ENCODE peak calls at places on chromosomes 13 and 19, in seven cellular contexts. J, K, O, M, S, Q and R are unnamed samples.

GRCh38 chr19:35648017-35648961 is at the start of gene COX6B1:
- DNase-seq in J (peak; percentile 96), K (peak; percentile 82), O (peak; percentile 94), M (peak; percentile 97), S (peak; percentile 94), Q (peak; percentile 94), R (peak; percentile 94)

GRCh38 chr19:16233836-16234551 is 36.3 kb downstream of the AP1M1 start:
- DNase-seq in J (no peak), K (no peak), O (no peak), M (no peak), S (no peak), Q (no peak), R (peak; percentile 27)

GRCh38 chr19:41341669-41342490 is 11.8 kb downstream of the TGFB1 start:
- DNase-seq in J (no peak), K (no peak), O (no peak), M (no peak), S (no peak), Q (no peak), R (no peak)

GRCh38 chr13:67278230-67278629 is 48.1 kb upstream of the PCDH9 start:
- DNase-seq in J (peak; percentile 85), K (no peak), O (no peak), M (no peak), S (no peak), Q (no peak), R (no peak)

GRCh38 chr13:106619688-106620555 is 52.0 kb upstream of the ARGLU1 start:
- DNase-seq in J (peak; percentile 69), K (no peak), O (peak; percentile 44), M (peak; percentile 40), S (peak; percentile 51), Q (peak; percentile 17), R (peak; percentile 63)

GRCh38 chr13:99577934-99578917 is 77.0 kb downstream of the TM9SF2 start:
- DNase-seq in J (no peak), K (no peak), O (no peak), M (peak; percentile 47), S (peak; percentile 64), Q (no peak), R (peak; percentile 24)

GRCh38 chr19:44111910-44112463 is 1.2 kb upstream of the ZNF225 start:
- DNase-seq in J (peak; percentile 92), K (no peak), O (no peak), M (no peak), S (no peak), Q (no peak), R (peak; percentile 20)

GRCh38 chr13:22893149-22893548 is 287.6 kb upstream of the SGCG start:
- DNase-seq in J (no peak), K (no peak), O (no peak), M (no peak), S (no peak), Q (no peak), R (no peak)

GRCh38 chr19:48506138-48506733 is 5.4 kb downstream of the LMTK3 start:
- DNase-seq in J (peak; percentile 47), K (no peak), O (no peak), M (peak; percentile 48), S (no peak), Q (no peak), R (peak; percentile 93)

GRCh38 chr13:31201341-31202024 is 1.7 kb downstream of the B3GLCT start:
- DNase-seq in J (peak; percentile 59), K (no peak), O (no peak), M (no peak), S (peak; percentile 52), Q (no peak), R (peak; percentile 16)

GRCh38 chr19:47848871-47849473 is 10.1 kb upstream of the TPRX2 start:
- DNase-seq in J (no peak), K (no peak), O (peak; percentile 57), M (peak; percentile 15), S (no peak), Q (peak; percentile 19), R (peak; percentile 90)

GRCh38 chr19:3024509-3024869 is 4.6 kb downstream of the TLE2 start:
- DNase-seq in J (no peak), K (no peak), O (no peak), M (no peak), S (no peak), Q (no peak), R (no peak)

GRCh38 chr13:91572944-91573535 is 174.6 kb downstream of the GPC5 start:
- DNase-seq in J (peak; percentile 34), K (no peak), O (no peak), M (no peak), S (no peak), Q (no peak), R (no peak)

GRCh38 chr19:944663-945241 is 18.9 kb downstream of the ARID3A start:
- DNase-seq in J (no peak), K (no peak), O (no peak), M (no peak), S (no peak), Q (no peak), R (no peak)

GRCh38 chr19:28465317-28466086 is 747.4 kb downstream of the UQCRFS1 start:
- DNase-seq in J (no peak), K (no peak), O (no peak), M (no peak), S (no peak), Q (no peak), R (no peak)

GRCh38 chr13:51240178-51240577 is 18.0 kb downstream of the FAM124A start:
- DNase-seq in J (no peak), K (no peak), O (no peak), M (no peak), S (no peak), Q (no peak), R (no peak)

GRCh38 chr19:18202759-18203407 is 959 bp downstream of the RAB3A start:
- DNase-seq in J (no peak), K (no peak), O (no peak), M (no peak), S (peak; percentile 64), Q (no peak), R (peak; percentile 48)

GRCh38 chr19:46416077-46416709 is 2.8 kb upstream of the CCDC8 start:
- DNase-seq in J (peak; percentile 75), K (no peak), O (peak; percentile 40), M (peak; percentile 59), S (peak; percentile 96), Q (peak; percentile 36), R (peak; percentile 89)

GRCh38 chr19:2726160-2726855 is 5.1 kb upstream of the DIRAS1 start:
- DNase-seq in J (no peak), K (no peak), O (no peak), M (no peak), S (no peak), Q (no peak), R (no peak)

GRCh38 chr19:35908010-35908441 is at the start of gene TYROBP:
- DNase-seq in J (no peak), K (no peak), O (no peak), M (no peak), S (no peak), Q (no peak), R (peak; percentile 67)

GRCh38 chr19:752652-753517 is 2.0 kb downstream of the MISP start:
- DNase-seq in J (peak; percentile 90), K (no peak), O (peak; percentile 89), M (peak; percentile 92), S (peak; percentile 76), Q (no peak), R (peak; percentile 51)

GRCh38 chr13:52713894-52714293 is 25.7 kb downstream of the CNMD start:
- DNase-seq in J (no peak), K (no peak), O (no peak), M (no peak), S (no peak), Q (no peak), R (peak; percentile 60)

GRCh38 chr13:109576331-109576813 is 210.0 kb downstream of the IRS2 start:
- DNase-seq in J (no peak), K (no peak), O (no peak), M (no peak), S (no peak), Q (no peak), R (no peak)

GRCh38 chr19:48896191-48896720 is 2.3 kb downstream of the TULP2 start:
- DNase-seq in J (no peak), K (no peak), O (no peak), M (no peak), S (peak; percentile 83), Q (peak; percentile 34), R (no peak)

GRCh38 chr19:46697142-46697960 is 19.6 kb downstream of the PRKD2 start:
- DNase-seq in J (peak; percentile 49), K (no peak), O (peak; percentile 80), M (no peak), S (peak; percentile 93), Q (peak; percentile 31), R (peak; percentile 100)

GRCh38 chr13:50162567-50162966 is 147.3 kb downstream of the KCNRG start:
- DNase-seq in J (no peak), K (no peak), O (no peak), M (no peak), S (no peak), Q (no peak), R (no peak)

GRCh38 chr13:35599385-35599784 is 122.9 kb upstream of the MAB21L1 start:
- DNase-seq in J (no peak), K (no peak), O (no peak), M (no peak), S (no peak), Q (no peak), R (no peak)

GRCh38 chr13:36788276-36788675 is 30.7 kb upstream of the RFXAP start:
- DNase-seq in J (peak; percentile 47), K (no peak), O (no peak), M (no peak), S (no peak), Q (no peak), R (no peak)

GRCh38 chr13:54599413-54599812 is 1570.8 kb downstream of the OLFM4 start:
- DNase-seq in J (no peak), K (no peak), O (no peak), M (no peak), S (no peak), Q (no peak), R (no peak)

GRCh38 chr13:78660130-78660857 is 1.3 kb upstream of the OBI1 start:
- DNase-seq in J (no peak), K (no peak), O (no peak), M (peak; percentile 25), S (no peak), Q (peak; percentile 36), R (no peak)

GRCh38 chr19:39475748-39476147 is 4.9 kb upstream of the TIMM50 start:
- DNase-seq in J (no peak), K (no peak), O (no peak), M (no peak), S (no peak), Q (no peak), R (no peak)
- TF ChIP-seq POLR2A in J (no peak), K (no peak), O (no peak), M (no peak), S (no peak), Q (no peak), R (no peak)

GRCh38 chr19:13079542-13079986 is 23.1 kb downstream of the LYL1 start:
- DNase-seq in J (peak; percentile 50), K (no peak), O (no peak), M (no peak), S (peak; percentile 77), Q (no peak), R (no peak)
- H3K4me3 ChIP-seq in J (no peak overlapping the region), K (no peak overlapping the region), O (no peak overlapping the region), M (no peak overlapping the region), S (no peak overlapping the region), Q (no peak overlapping the region), R (no peak overlapping the region)

GRCh38 chr19:45321848-45322247 is 827 bp downstream of the CKM start:
- DNase-seq in J (no peak), K (no peak), O (no peak), M (no peak), S (no peak), Q (no peak), R (no peak)
- TF ChIP-seq POLR2A in J (no peak), K (no peak), O (no peak), M (no peak), S (no peak), Q (no peak), R (no peak)

GRCh38 chr19:6752257-6753177 is 13.0 kb downstream of the TRIP10 start:
- DNase-seq in J (no peak), K (no peak), O (no peak), M (peak; percentile 80), S (no peak), Q (no peak), R (no peak)
- H3K4me3 ChIP-seq in J (no peak overlapping the region), K (peak overlapping the region; percentile 36), O (peak overlapping the region; percentile 45), M (peak overlapping the region; percentile 55), S (peak overlapping the region; percentile 13), Q (peak overlapping the region; percentile 45), R (peak overlapping the region; percentile 34)